ENCODE peak calls at places on chromosomes 3 and 15, in four cellular contexts. One of them, this sample, is unnamed.

GRCh38 chr15:83365370-83365938 is 81.0 kb upstream of the BNC1 start:
- DNase-seq in PC-9: no peak
- DNase-seq in caudate nucleus: peak
- DNase-seq in AG04450: no peak
- DNase-seq in this sample: no peak

GRCh38 chr3:58025824-58026579 is 17.8 kb downstream of the FLNB start:
- DNase-seq in PC-9: peak
- DNase-seq in AG04450: no peak
- DNase-seq in caudate nucleus: no peak
- DNase-seq in this sample: no peak

GRCh38 chr3:109187390-109187789 is 50.9 kb downstream of the C3orf85 start:
- DNase-seq in caudate nucleus: no peak
- DNase-seq in AG04450: no peak
- DNase-seq in PC-9: no peak
- DNase-seq in this sample: no peak

GRCh38 chr15:90388462-90389182 is 580 bp downstream of the IQGAP1 start:
- DNase-seq in PC-9: no peak
- DNase-seq in caudate nucleus: peak
- DNase-seq in AG04450: no peak
- DNase-seq in this sample: no peak

GRCh38 chr15:78047631-78048409 is 29.7 kb downstream of the TBC1D2B start:
- DNase-seq in AG04450: no peak
- DNase-seq in PC-9: no peak
- DNase-seq in caudate nucleus: no peak
- DNase-seq in this sample: no peak

GRCh38 chr3:53888229-53888628 is 3.4 kb downstream of the SELENOK start:
- DNase-seq in AG04450: no peak
- DNase-seq in caudate nucleus: no peak
- DNase-seq in PC-9: no peak
- DNase-seq in this sample: no peak

GRCh38 chr15:74906193-74906449 is 530 bp downstream of the FAM219B start:
- DNase-seq in PC-9: no peak
- DNase-seq in AG04450: no peak
- DNase-seq in caudate nucleus: peak
- DNase-seq in this sample: no peak

GRCh38 chr15:90529369-90530249 is at the start of gene CRTC3:
- DNase-seq in AG04450: no peak
- DNase-seq in PC-9: no peak
- DNase-seq in caudate nucleus: peak
- DNase-seq in this sample: no peak

GRCh38 chr3:195004512-195005250 is 266.3 kb downstream of the XXYLT1 start:
- DNase-seq in PC-9: no peak
- DNase-seq in AG04450: no peak
- DNase-seq in caudate nucleus: no peak
- DNase-seq in this sample: no peak

GRCh38 chr3:66475386-66476020 is 25.3 kb downstream of the LRIG1 start:
- DNase-seq in AG04450: no peak
- DNase-seq in caudate nucleus: no peak
- DNase-seq in PC-9: no peak
- DNase-seq in this sample: no peak

GRCh38 chr3:192835818-192836468 is 81.7 kb downstream of the MB21D2 start:
- DNase-seq in PC-9: no peak
- DNase-seq in AG04450: no peak
- DNase-seq in caudate nucleus: no peak
- DNase-seq in this sample: no peak

GRCh38 chr3:16808393-16809107 is 76.2 kb upstream of the PLCL2 start:
- DNase-seq in AG04450: no peak
- DNase-seq in PC-9: no peak
- DNase-seq in caudate nucleus: no peak
- DNase-seq in this sample: no peak

GRCh38 chr3:194485876-194486539 is 794 bp downstream of the ATP13A3 start:
- DNase-seq in caudate nucleus: peak
- DNase-seq in PC-9: peak
- DNase-seq in AG04450: no peak
- DNase-seq in this sample: no peak

GRCh38 chr3:69639851-69640250 is 99.4 kb upstream of the MITF start:
- DNase-seq in AG04450: no peak
- DNase-seq in caudate nucleus: no peak
- DNase-seq in PC-9: no peak
- DNase-seq in this sample: no peak

GRCh38 chr3:46672349-46672695 is 21.2 kb downstream of the ALS2CL start:
- DNase-seq in AG04450: no peak
- DNase-seq in PC-9: no peak
- DNase-seq in caudate nucleus: no peak
- DNase-seq in this sample: no peak

GRCh38 chr15:86837631-86838030 is 758.0 kb downstream of the AGBL1 start:
- DNase-seq in PC-9: no peak
- DNase-seq in caudate nucleus: no peak
- DNase-seq in AG04450: no peak
- DNase-seq in this sample: no peak

GRCh38 chr15:44718180-44718926 is 7.0 kb downstream of the B2M start:
- DNase-seq in AG04450: no peak
- DNase-seq in caudate nucleus: no peak
- DNase-seq in PC-9: no peak
- DNase-seq in this sample: no peak
- H3K27ac ChIP-seq in AG04450: no peak
- H3K27ac ChIP-seq in caudate nucleus: no peak
- H3K27ac ChIP-seq in PC-9: no peak
- H3K27ac ChIP-seq in this sample: no peak

DNA sequence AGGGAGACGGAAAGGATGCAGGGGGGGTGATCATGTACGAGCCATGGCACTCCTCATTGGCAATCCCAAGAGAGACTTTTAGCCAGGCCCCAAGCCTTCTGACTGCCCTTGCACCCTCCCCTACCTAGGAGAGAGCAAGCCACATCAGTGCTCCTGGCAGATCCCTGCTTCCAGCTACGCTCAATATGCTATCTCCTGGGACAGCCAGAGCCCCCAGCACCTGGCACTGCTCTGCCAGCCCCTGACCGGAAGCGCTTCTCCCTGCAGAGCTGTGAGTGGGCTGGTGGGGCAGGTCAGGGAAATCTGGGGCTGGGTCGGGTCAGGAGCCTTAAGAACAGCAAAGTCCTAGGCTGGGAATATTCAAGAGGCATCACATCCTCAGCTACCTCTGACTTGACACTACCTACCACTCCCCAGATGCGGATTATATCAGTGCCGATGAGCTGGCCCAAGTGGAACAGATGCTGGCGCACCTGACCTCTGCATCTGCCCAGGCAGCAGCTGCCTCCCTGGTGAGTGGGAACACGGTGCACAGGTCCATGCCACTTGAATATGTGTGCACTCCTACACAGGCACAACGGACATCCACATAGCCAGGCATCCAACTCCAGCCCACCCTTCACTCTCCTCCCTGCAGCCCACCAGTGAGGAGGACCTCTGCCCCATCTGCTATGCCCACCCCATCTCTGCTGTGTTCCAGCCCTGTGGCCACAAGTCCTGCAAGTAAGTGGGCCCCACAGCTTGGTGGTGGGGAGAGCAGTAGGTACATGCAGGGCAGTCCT is 1.1 kb upstream of the AMIGO3 start:
- DNase-seq in PC-9: no peak
- DNase-seq in AG04450: no peak
- DNase-seq in caudate nucleus: no peak
- DNase-seq in this sample: no peak
- H3K27ac ChIP-seq in PC-9: no peak
- H3K27ac ChIP-seq in AG04450: no peak
- H3K27ac ChIP-seq in caudate nucleus: no peak
- H3K27ac ChIP-seq in this sample: no peak

GRCh38 chr3:128051837-128052766 is at the start of gene SEC61A1:
- DNase-seq in AG04450: peak
- DNase-seq in PC-9: peak
- DNase-seq in caudate nucleus: peak
- DNase-seq in this sample: peak

GRCh38 chr3:128050597-128050996 is 1.6 kb upstream of the SEC61A1 start:
- DNase-seq in PC-9: no peak
- DNase-seq in AG04450: no peak
- DNase-seq in caudate nucleus: no peak
- DNase-seq in this sample: no peak

GRCh38 chr3:128052831-128053419 is 688 bp downstream of the SEC61A1 start:
- DNase-seq in caudate nucleus: no peak
- DNase-seq in PC-9: no peak
- DNase-seq in AG04450: no peak
- DNase-seq in this sample: no peak

GRCh38 chr3:128053614-128054013 is 1.4 kb downstream of the SEC61A1 start:
- DNase-seq in caudate nucleus: no peak
- DNase-seq in AG04450: no peak
- DNase-seq in PC-9: no peak
- DNase-seq in this sample: no peak

GRCh38 chr3:128051459-128051836 is 789 bp upstream of the SEC61A1 start:
- DNase-seq in PC-9: no peak
- DNase-seq in AG04450: no peak
- DNase-seq in caudate nucleus: no peak
- DNase-seq in this sample: no peak
- H3K27ac ChIP-seq in PC-9: peak
- H3K27ac ChIP-seq in AG04450: peak
- H3K27ac ChIP-seq in caudate nucleus: peak
- H3K27ac ChIP-seq in this sample: peak

GRCh38 chr3:154122912-154123559 is 1.8 kb downstream of the ARHGEF26 start:
- DNase-seq in PC-9: no peak
- DNase-seq in caudate nucleus: no peak
- DNase-seq in AG04450: no peak
- DNase-seq in this sample: no peak
- H3K27ac ChIP-seq in PC-9: no peak
- H3K27ac ChIP-seq in caudate nucleus: peak
- H3K27ac ChIP-seq in AG04450: no peak
- H3K27ac ChIP-seq in this sample: no peak

GRCh38 chr15:79088426-79089205 is 2.0 kb downstream of the RASGRF1 start:
- DNase-seq in AG04450: no peak
- DNase-seq in caudate nucleus: no peak
- DNase-seq in PC-9: no peak
- DNase-seq in this sample: no peak
- H3K27ac ChIP-seq in AG04450: no peak
- H3K27ac ChIP-seq in caudate nucleus: no peak
- H3K27ac ChIP-seq in PC-9: no peak
- H3K27ac ChIP-seq in this sample: no peak

GRCh38 chr3:170531557-170532335 is 54.1 kb downstream of the SLC7A14 start:
- DNase-seq in PC-9: no peak
- DNase-seq in caudate nucleus: no peak
- DNase-seq in AG04450: no peak
- DNase-seq in this sample: no peak

GRCh38 chr3:170531054-170531453 is 54.8 kb downstream of the SLC7A14 start:
- DNase-seq in AG04450: no peak
- DNase-seq in PC-9: no peak
- DNase-seq in caudate nucleus: no peak
- DNase-seq in this sample: no peak

GRCh38 chr3:170534232-170534631 is 51.6 kb downstream of the SLC7A14 start:
- DNase-seq in caudate nucleus: no peak
- DNase-seq in PC-9: peak
- DNase-seq in AG04450: no peak
- DNase-seq in this sample: no peak

GRCh38 chr3:170529912-170530311 is 56.0 kb downstream of the SLC7A14 start:
- DNase-seq in caudate nucleus: no peak
- DNase-seq in AG04450: no peak
- DNase-seq in PC-9: no peak
- DNase-seq in this sample: no peak

DNA sequence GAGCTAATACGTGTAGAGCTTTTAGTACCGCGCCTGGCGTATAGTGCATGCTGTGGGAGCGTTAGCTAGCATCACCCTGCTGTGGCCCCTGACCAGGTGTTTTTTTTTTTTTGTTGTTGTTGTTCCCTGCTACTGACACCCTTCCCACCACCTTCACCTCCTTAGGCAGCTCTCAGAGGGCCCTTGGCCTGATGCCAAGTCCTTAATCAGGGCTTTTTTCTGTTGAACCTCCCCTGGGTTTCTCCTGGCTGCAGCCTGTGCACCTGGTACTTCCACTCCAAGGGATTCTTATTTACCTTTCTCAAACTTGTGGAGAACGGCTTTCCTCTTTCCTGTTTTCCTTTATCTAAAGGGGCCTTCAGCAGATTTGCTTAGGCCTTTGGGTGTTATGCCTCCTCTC is 53.3 kb downstream of the SLC7A14 start:
- DNase-seq in caudate nucleus: no peak
- DNase-seq in PC-9: no peak
- DNase-seq in AG04450: no peak
- DNase-seq in this sample: no peak
- H3K27ac ChIP-seq in caudate nucleus: no peak
- H3K27ac ChIP-seq in PC-9: no peak
- H3K27ac ChIP-seq in AG04450: no peak
- H3K27ac ChIP-seq in this sample: no peak

GRCh38 chr3:48464713-48465221 is 18.2 kb downstream of the ATRIP start:
- DNase-seq in AG04450: no peak
- DNase-seq in PC-9: no peak
- DNase-seq in caudate nucleus: no peak
- DNase-seq in this sample: no peak
- H3K27ac ChIP-seq in AG04450: peak
- H3K27ac ChIP-seq in PC-9: peak
- H3K27ac ChIP-seq in caudate nucleus: peak
- H3K27ac ChIP-seq in this sample: peak

GRCh38 chr3:78976200-78976599 is 791.6 kb downstream of the ROBO1 start:
- DNase-seq in AG04450: no peak
- DNase-seq in PC-9: no peak
- DNase-seq in caudate nucleus: no peak
- DNase-seq in this sample: no peak
- H3K27ac ChIP-seq in AG04450: no peak
- H3K27ac ChIP-seq in PC-9: no peak
- H3K27ac ChIP-seq in caudate nucleus: no peak
- H3K27ac ChIP-seq in this sample: no peak